ENCODE peak calls at places on chromosomes 6 and 20, in six cellular contexts. One of them, this sample, is unnamed.

GRCh38 chr20:45011108-45011526 is 44.8 kb downstream of the STK4 start:
- DNase-seq in HepG2: peak
- DNase-seq in IMR-90: peak
- DNase-seq in GM12878: no peak
- DNase-seq in SK-N-SH: peak
- DNase-seq in A549: peak
- DNase-seq in this sample: peak

GRCh38 chr20:15976047-15976731 is 597.1 kb downstream of the KIF16B start:
- DNase-seq in IMR-90: no peak
- DNase-seq in A549: no peak
- DNase-seq in SK-N-SH: no peak
- DNase-seq in HepG2: no peak
- DNase-seq in GM12878: no peak
- DNase-seq in this sample: no peak

GRCh38 chr6:126228001-126228791 is 111.7 kb upstream of the CENPW start:
- DNase-seq in SK-N-SH: peak
- DNase-seq in HepG2: no peak
- DNase-seq in IMR-90: no peak
- DNase-seq in GM12878: no peak
- DNase-seq in A549: no peak
- DNase-seq in this sample: peak

GRCh38 chr6:43695078-43695966 is 7.7 kb upstream of the MRPS18A start:
- DNase-seq in HepG2: no peak
- DNase-seq in A549: no peak
- DNase-seq in GM12878: no peak
- DNase-seq in SK-N-SH: no peak
- DNase-seq in IMR-90: no peak
- DNase-seq in this sample: no peak

GRCh38 chr20:32028647-32029372 is 18.6 kb downstream of the CCM2L start:
- DNase-seq in SK-N-SH: peak
- DNase-seq in HepG2: peak
- DNase-seq in GM12878: no peak
- DNase-seq in IMR-90: no peak
- DNase-seq in A549: no peak
- DNase-seq in this sample: peak

GRCh38 chr6:14706378-14706929 is 539.4 kb upstream of the JARID2 start:
- DNase-seq in A549: peak
- DNase-seq in HepG2: no peak
- DNase-seq in IMR-90: peak
- DNase-seq in SK-N-SH: no peak
- DNase-seq in GM12878: no peak
- DNase-seq in this sample: peak

GRCh38 chr20:24998631-24999445 is 6.3 kb upstream of the APMAP start:
- DNase-seq in HepG2: no peak
- DNase-seq in GM12878: no peak
- DNase-seq in IMR-90: peak
- DNase-seq in SK-N-SH: no peak
- DNase-seq in A549: no peak
- DNase-seq in this sample: no peak

GRCh38 chr6:38039497-38039896 is 220.0 kb downstream of the ZFAND3 start:
- DNase-seq in IMR-90: peak
- DNase-seq in GM12878: no peak
- DNase-seq in A549: no peak
- DNase-seq in HepG2: no peak
- DNase-seq in SK-N-SH: no peak
- DNase-seq in this sample: no peak

GRCh38 chr6:91782789-91783188 is 1195.9 kb upstream of the MAP3K7 start:
- DNase-seq in SK-N-SH: no peak
- DNase-seq in GM12878: no peak
- DNase-seq in HepG2: no peak
- DNase-seq in A549: no peak
- DNase-seq in IMR-90: no peak
- DNase-seq in this sample: no peak

GRCh38 chr6:91786474-91787184 is 1199.8 kb upstream of the MAP3K7 start:
- DNase-seq in HepG2: no peak
- DNase-seq in SK-N-SH: no peak
- DNase-seq in A549: no peak
- DNase-seq in GM12878: no peak
- DNase-seq in IMR-90: no peak
- DNase-seq in this sample: no peak

DNA sequence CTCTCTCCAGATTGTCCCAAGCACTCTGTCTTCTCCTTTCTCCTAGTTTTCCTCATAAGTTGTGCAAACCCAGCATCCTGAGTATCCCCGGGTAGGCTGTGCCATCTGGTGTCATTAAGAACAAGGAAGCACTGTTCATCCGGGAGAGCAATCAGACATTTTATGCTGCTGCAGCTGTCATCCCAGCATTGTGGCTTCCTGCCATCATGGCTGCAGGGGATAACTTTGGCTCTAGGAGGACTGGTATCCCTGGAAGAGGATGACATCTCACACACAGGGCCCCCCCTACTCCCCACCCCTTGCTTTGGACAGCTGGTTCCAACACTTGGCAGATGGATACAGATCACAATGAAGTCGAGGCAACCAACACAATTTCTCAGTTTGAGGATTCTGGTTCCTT is 1195.1 kb upstream of the MAP3K7 start:
- DNase-seq in SK-N-SH: no peak
- DNase-seq in GM12878: no peak
- DNase-seq in A549: no peak
- DNase-seq in IMR-90: no peak
- DNase-seq in HepG2: no peak
- DNase-seq in this sample: no peak
- TF ChIP-seq SMC3 in SK-N-SH: no peak
- TF ChIP-seq SMC3 in GM12878: no peak
- TF ChIP-seq SMC3 in A549: no peak
- TF ChIP-seq SMC3 in IMR-90: no peak
- TF ChIP-seq SMC3 in HepG2: no peak
- TF ChIP-seq SMC3 in this sample: no peak

GRCh38 chr6:20812776-20813175 is 278.5 kb downstream of the CDKAL1 start:
- DNase-seq in IMR-90: no peak
- DNase-seq in SK-N-SH: no peak
- DNase-seq in A549: no peak
- DNase-seq in HepG2: no peak
- DNase-seq in GM12878: no peak
- DNase-seq in this sample: no peak
- TF ChIP-seq SMC3 in IMR-90: no peak
- TF ChIP-seq SMC3 in SK-N-SH: no peak
- TF ChIP-seq SMC3 in A549: no peak
- TF ChIP-seq SMC3 in HepG2: no peak
- TF ChIP-seq SMC3 in GM12878: no peak
- TF ChIP-seq SMC3 in this sample: no peak

DNA sequence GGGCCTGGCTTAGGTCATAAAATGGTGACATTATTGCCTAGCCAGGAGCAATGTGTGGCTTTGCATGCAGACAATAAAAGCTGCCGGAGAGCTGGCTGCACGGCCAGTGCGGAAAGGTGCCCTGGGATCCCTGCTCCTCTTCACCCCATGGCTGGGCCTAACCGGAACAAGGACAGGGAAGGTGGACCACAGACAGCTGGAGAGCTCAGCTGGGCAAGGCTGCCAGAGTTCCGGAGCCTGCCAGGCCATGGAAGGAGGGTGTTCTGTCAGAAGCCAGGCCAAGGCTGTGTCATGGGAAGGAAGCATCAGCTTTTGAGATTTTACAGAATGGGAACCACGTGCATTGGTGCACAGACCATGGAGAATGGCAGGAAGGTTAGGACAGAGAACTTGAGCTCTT is 25.0 kb downstream of the MAP1LC3A start:
- DNase-seq in IMR-90: no peak
- DNase-seq in A549: no peak
- DNase-seq in SK-N-SH: no peak
- DNase-seq in GM12878: no peak
- DNase-seq in HepG2: no peak
- DNase-seq in this sample: no peak
- TF ChIP-seq SMC3 in IMR-90: no peak
- TF ChIP-seq SMC3 in A549: no peak
- TF ChIP-seq SMC3 in SK-N-SH: no peak
- TF ChIP-seq SMC3 in GM12878: no peak
- TF ChIP-seq SMC3 in HepG2: no peak
- TF ChIP-seq SMC3 in this sample: no peak

GRCh38 chr20:13142143-13142542 is 78.9 kb upstream of the ISM1 start:
- DNase-seq in A549: no peak
- DNase-seq in HepG2: peak
- DNase-seq in GM12878: no peak
- DNase-seq in SK-N-SH: no peak
- DNase-seq in IMR-90: no peak
- DNase-seq in this sample: no peak
- TF ChIP-seq SMC3 in A549: no peak
- TF ChIP-seq SMC3 in HepG2: no peak
- TF ChIP-seq SMC3 in GM12878: no peak
- TF ChIP-seq SMC3 in SK-N-SH: no peak
- TF ChIP-seq SMC3 in IMR-90: no peak
- TF ChIP-seq SMC3 in this sample: no peak

GRCh38 chr20:43945391-43946205 is 30.9 kb downstream of the TOX2 start:
- DNase-seq in GM12878: no peak
- DNase-seq in A549: no peak
- DNase-seq in HepG2: no peak
- DNase-seq in SK-N-SH: no peak
- DNase-seq in IMR-90: no peak
- DNase-seq in this sample: no peak
- TF ChIP-seq SMC3 in GM12878: no peak
- TF ChIP-seq SMC3 in A549: no peak
- TF ChIP-seq SMC3 in HepG2: no peak
- TF ChIP-seq SMC3 in SK-N-SH: no peak
- TF ChIP-seq SMC3 in IMR-90: no peak
- TF ChIP-seq SMC3 in this sample: no peak

GRCh38 chr6:111204305-111204704 is 117.0 kb downstream of the SLC16A10 start:
- DNase-seq in GM12878: no peak
- DNase-seq in IMR-90: no peak
- DNase-seq in HepG2: no peak
- DNase-seq in SK-N-SH: no peak
- DNase-seq in A549: no peak
- DNase-seq in this sample: no peak

GRCh38 chr6:111199935-111200822 is 112.9 kb downstream of the SLC16A10 start:
- DNase-seq in A549: no peak
- DNase-seq in GM12878: no peak
- DNase-seq in SK-N-SH: no peak
- DNase-seq in HepG2: no peak
- DNase-seq in IMR-90: no peak
- DNase-seq in this sample: no peak

GRCh38 chr6:111200823-111201134 is 113.5 kb downstream of the SLC16A10 start:
- DNase-seq in A549: no peak
- DNase-seq in GM12878: no peak
- DNase-seq in HepG2: no peak
- DNase-seq in IMR-90: no peak
- DNase-seq in SK-N-SH: no peak
- DNase-seq in this sample: no peak

GRCh38 chr6:111201155-111201554 is 113.9 kb downstream of the SLC16A10 start:
- DNase-seq in A549: no peak
- DNase-seq in IMR-90: no peak
- DNase-seq in HepG2: no peak
- DNase-seq in SK-N-SH: peak
- DNase-seq in GM12878: no peak
- DNase-seq in this sample: no peak

GRCh38 chr6:111201764-111202163 is 114.5 kb downstream of the SLC16A10 start:
- DNase-seq in SK-N-SH: no peak
- DNase-seq in A549: no peak
- DNase-seq in GM12878: no peak
- DNase-seq in HepG2: no peak
- DNase-seq in IMR-90: no peak
- DNase-seq in this sample: no peak
- TF ChIP-seq SMC3 in SK-N-SH: no peak
- TF ChIP-seq SMC3 in A549: no peak
- TF ChIP-seq SMC3 in GM12878: no peak
- TF ChIP-seq SMC3 in HepG2: no peak
- TF ChIP-seq SMC3 in IMR-90: no peak
- TF ChIP-seq SMC3 in this sample: no peak

DNA sequence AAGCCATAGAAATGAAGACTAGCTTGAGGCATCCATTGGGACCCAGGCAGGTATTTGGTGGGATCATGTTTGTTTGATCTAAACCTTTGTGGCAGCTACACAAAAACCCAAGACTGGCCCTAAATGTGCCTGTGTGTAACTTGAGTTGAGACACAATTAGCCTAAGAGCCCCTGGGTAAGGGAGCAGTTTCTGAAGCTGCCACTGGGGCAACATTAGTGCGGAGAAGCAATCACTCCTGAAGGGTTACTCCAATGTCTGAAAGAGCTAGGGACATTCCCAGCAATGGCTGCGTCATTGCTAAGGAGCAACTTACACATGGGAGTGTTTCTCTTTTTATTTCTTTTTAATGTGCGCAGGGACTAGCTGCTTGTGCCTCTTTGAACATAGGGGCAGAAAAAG is 67.9 kb upstream of the EEF1E1 start:
- DNase-seq in GM12878: no peak
- DNase-seq in SK-N-SH: no peak
- DNase-seq in A549: peak
- DNase-seq in IMR-90: no peak
- DNase-seq in HepG2: no peak
- DNase-seq in this sample: no peak
- TF ChIP-seq SMC3 in GM12878: no peak
- TF ChIP-seq SMC3 in SK-N-SH: no peak
- TF ChIP-seq SMC3 in A549: no peak
- TF ChIP-seq SMC3 in IMR-90: no peak
- TF ChIP-seq SMC3 in HepG2: no peak
- TF ChIP-seq SMC3 in this sample: no peak

This sample was measured in K562.